ENCODE peak calls at places on chromosomes 13 and 19, in four cellular contexts. D is ELR; R is stimulated activated naive B cell treated with anti-CD40 and anti-IgM and Interleukin-4, amounts not matched to agents 10 μg/mL and 1 μg/mL and 100 μg/mL, for 72 hours; Q is cerebellar nuclear complex. L is an unnamed sample.
A peak's percentile ranks its signal among the peaks of the same experiment; 100 is the strongest.

GRCh38 chr13:94999871-95000270 is 287.5 kb upstream of the SOX21 start:
- DNase-seq in D (no peak), Q (no peak), R (no peak), L (no peak)

GRCh38 chr19:27740396-27740795 is 1472.6 kb downstream of the UQCRFS1 start:
- DNase-seq in D (no peak), Q (no peak), R (no peak), L (no peak)

GRCh38 chr13:65913173-65913572 is 1317.0 kb downstream of the PCDH9 start:
- DNase-seq in R (no peak), D (peak; percentile 89), Q (no peak), L (no peak)

GRCh38 chr19:2391118-2391725 is 31.2 kb downstream of the TMPRSS9 start:
- DNase-seq in Q (no peak), R (peak; percentile 33), D (peak; percentile 82), L (peak; percentile 59)

GRCh38 chr13:73945371-73945770 is 188.8 kb downstream of the KLF12 start:
- DNase-seq in Q (no peak), D (no peak), R (no peak), L (no peak)

GRCh38 chr19:55304279-55304978 is 20.6 kb downstream of the BRSK1 start:
- DNase-seq in R (no peak), D (peak; percentile 58), Q (no peak), L (no peak)

GRCh38 chr13:20702530-20702929 is 969 bp upstream of the IL17D start:
- DNase-seq in D (peak; percentile 33), R (no peak), Q (no peak), L (no peak)

GRCh38 chr19:10430505-10431253 is 10.3 kb downstream of the PDE4A start:
- DNase-seq in R (no peak), Q (no peak), D (peak; percentile 35), L (no peak)

GRCh38 chr13:41505209-41505835 is 48.0 kb downstream of the RGCC start:
- DNase-seq in R (no peak), D (peak; percentile 88), Q (no peak), L (no peak)

GRCh38 chr13:73872397-73872796 is 261.8 kb downstream of the KLF12 start:
- DNase-seq in D (peak; percentile 66), Q (no peak), R (no peak), L (no peak)

GRCh38 chr13:110915874-110916670 is 1.2 kb upstream of the ANKRD10 start:
- DNase-seq in Q (no peak), D (peak; percentile 57), R (no peak), L (no peak)

GRCh38 chr13:40390290-40391008 is 276.0 kb downstream of the FOXO1 start:
- DNase-seq in D (no peak), Q (no peak), R (no peak), L (no peak)

GRCh38 chr19:46919324-46919723 is 58.5 kb downstream of the ARHGAP35 start:
- DNase-seq in R (no peak), Q (no peak), D (peak; percentile 48), L (no peak)

GRCh38 chr13:64529874-64530485 is 2700.2 kb downstream of the PCDH9 start:
- DNase-seq in D (peak; percentile 48), R (no peak), Q (no peak), L (no peak)

GRCh38 chr13:36432106-36432544 is at the start of gene CCNA1:
- DNase-seq in Q (no peak), R (peak; percentile 22), D (peak; percentile 32), L (no peak)

GRCh38 chr19:14558370-14559066 is 13.3 kb downstream of the NDUFB7 start:
- DNase-seq in Q (no peak), D (no peak), R (no peak), L (no peak)

GRCh38 chr13:78604782-78605611 is 1.6 kb upstream of the POU4F1 start:
- DNase-seq in Q (no peak), D (peak; percentile 64), R (no peak), L (no peak)

GRCh38 chr13:41941174-41941573 is 19.7 kb downstream of the VWA8 start:
- DNase-seq in Q (no peak), D (no peak), R (no peak), L (no peak)

GRCh38 chr13:54859827-54860226 is 1831.2 kb downstream of the OLFM4 start:
- DNase-seq in Q (no peak), D (no peak), R (no peak), L (no peak)

GRCh38 chr19:6108721-6109633 is 1.3 kb downstream of the RFX2 start:
- DNase-seq in D (peak; percentile 58), Q (no peak), R (no peak), L (no peak)